ENCODE peak calls at places on chromosomes 12 and 14, in four cellular contexts. C is NCI-H748 treated with DMSO at 0.1 percent for 48 hours, T is AG08395, Z is psoas muscle. B is an unnamed sample.

GRCh38 chr12:46664771-46665287 is 161.0 kb downstream of the SLC38A4 start:
- DNase-seq in T (peak; percentile 87), C (peak; percentile 27), Z (no peak), B (peak; percentile 85)

GRCh38 chr12:8860165-8860961 is 37.9 kb downstream of the A2ML1 start:
- DNase-seq in Z (peak; percentile 35), T (peak; percentile 47), C (no peak), B (no peak)

GRCh38 chr14:79278798-79279644 is 932.3 kb downstream of the DIO2 start:
- DNase-seq in C (peak; percentile 92), Z (peak; percentile 47), T (no peak), B (no peak)

GRCh38 chr14:69996197-69996596 is 117.0 kb downstream of the SMOC1 start:
- DNase-seq in T (no peak), C (no peak), Z (no peak), B (no peak)

GRCh38 chr12:111093428-111094142 is 173.2 kb upstream of the MYL2 start:
- DNase-seq in T (no peak), C (no peak), Z (no peak), B (no peak)

GRCh38 chr12:84131076-84131475 is 781.5 kb downstream of the SLC6A15 start:
- DNase-seq in Z (no peak), T (peak; percentile 36), C (no peak), B (no peak)

GRCh38 chr12:3533703-3534386 is 42.8 kb downstream of the PRMT8 start:
- DNase-seq in C (no peak), T (no peak), Z (no peak), B (no peak)

GRCh38 chr12:122024132-122024785 is 2.6 kb downstream of the BCL7A start:
- DNase-seq in Z (no peak), T (no peak), C (no peak), B (no peak)

GRCh38 chr12:120399531-120399930 is 30.6 kb upstream of the MSI1 start:
- DNase-seq in Z (no peak), T (no peak), C (no peak), B (no peak)

GRCh38 chr12:52532636-52533035 is 12.4 kb upstream of the KRT5 start:
- DNase-seq in C (no peak), T (no peak), Z (no peak), B (no peak)

GRCh38 chr14:33569844-33570716 is 380.8 kb downstream of the EGLN3 start:
- DNase-seq in C (no peak), Z (no peak), T (no peak), B (no peak)

GRCh38 chr12:58458093-58458492 is 462.2 kb downstream of the LRIG3 start:
- DNase-seq in C (no peak), Z (no peak), T (no peak), B (no peak)

GRCh38 chr12:123126294-123127144 is 24.4 kb downstream of the PITPNM2 start:
- DNase-seq in C (no peak), Z (peak; percentile 67), T (peak; percentile 97), B (peak; percentile 87)

GRCh38 chr12:20561886-20562285 is 133.2 kb upstream of the SLCO1C1 start:
- DNase-seq in C (no peak), Z (no peak), T (no peak), B (no peak)

GRCh38 chr14:76776306-76777251 is 15.3 kb downstream of the VASH1 start:
- DNase-seq in T (no peak), C (no peak), Z (no peak), B (no peak)

GRCh38 chr12:58171914-58172313 is 230.5 kb downstream of the ATP23 start:
- DNase-seq in C (no peak), T (no peak), Z (no peak), B (no peak)

GRCh38 chr14:23922545-23922944 is 31.0 kb upstream of the DHRS4 start:
- DNase-seq in Z (no peak), C (no peak), T (no peak), B (no peak)

GRCh38 chr12:76201316-76201715 is 116.8 kb upstream of the NAP1L1 start:
- DNase-seq in Z (no peak), T (no peak), C (no peak), B (peak; percentile 10)

GRCh38 chr14:102823546-102823945 is 46.3 kb downstream of the TRAF3 start:
- DNase-seq in C (no peak), T (no peak), Z (no peak), B (no peak)

GRCh38 chr12:79887912-79888311 is 47.0 kb downstream of the PPP1R12A start:
- DNase-seq in T (no peak), Z (no peak), C (no peak), B (no peak)

GRCh38 chr12:119669744-119670472 is 2.0 kb downstream of the PRKAB1 start:
- DNase-seq in Z (no peak), C (no peak), T (no peak), B (no peak)

GRCh38 chr12:85781751-85782150 is 54.5 kb downstream of the RASSF9 start:
- DNase-seq in C (peak; percentile 10), Z (no peak), T (no peak), B (no peak)

GRCh38 chr14:105091335-105092123 is 26.3 kb upstream of the GPR132 start:
- DNase-seq in C (no peak), T (peak; percentile 75), Z (no peak), B (peak; percentile 93)

GRCh38 chr12:50547742-50548141 is 43.0 kb downstream of the DIP2B start:
- DNase-seq in T (no peak), C (no peak), Z (no peak), B (no peak)

GRCh38 chr14:23093993-23094665 is 807 bp downstream of the ACIN1 start:
- DNase-seq in C (no peak), Z (no peak), T (no peak), B (no peak)

GRCh38 chr12:12890492-12890814 is 909 bp upstream of the GPRC5A start:
- DNase-seq in T (no peak), Z (no peak), C (no peak), B (no peak)

GRCh38 chr12:32482226-32482625 is 82.9 kb downstream of the FGD4 start:
- DNase-seq in T (no peak), C (no peak), Z (no peak), B (no peak)

GRCh38 chr12:122615780-122616179 is 87.4 kb downstream of the HCAR2 start:
- DNase-seq in C (no peak), Z (no peak), T (no peak), B (no peak)

GRCh38 chr12:3244219-3244750 is 167.1 kb downstream of the TSPAN9 start:
- DNase-seq in T (no peak), Z (no peak), C (no peak), B (no peak)

GRCh38 chr14:70685480-70686197 is 43.9 kb downstream of the TTC9 start:
- DNase-seq in T (no peak), C (no peak), Z (no peak), B (no peak)

GRCh38 chr12:17928708-17929366 is 161.2 kb downstream of the RERGL start:
- DNase-seq in T (no peak), C (peak; percentile 22), Z (no peak), B (peak; percentile 92)

GRCh38 chr12:48812389-48812788 is 5.9 kb upstream of the CACNB3 start:
- DNase-seq in Z (no peak), T (no peak), C (no peak), B (no peak)

GRCh38 chr12:110921262-110921661 is 883 bp upstream of the MYL2 start:
- DNase-seq in C (no peak), Z (no peak), T (no peak), B (no peak)